ENCODE peak calls at places on chromosomes 1 and 21, in eight cellular contexts. L is HCT116, G is neural progenitor cell, D is OCI-LY7, C is PC-3, Z is SK-N-SH, X is GM23248, V is MM.1S. Q is an unnamed sample.

GRCh38 chr1:234603221-234604204 is 6.5 kb downstream of the IRF2BP2 start:
- DNase-seq in D (no peak), V (no peak), G (no peak), C (peak; percentile 22), L (no peak), X (peak; percentile 66), Z (no peak), Q (peak; percentile 46)

GRCh38 chr1:56435434-56436337 is 143.7 kb downstream of the PLPP3 start:
- DNase-seq in Z (no peak), D (no peak), L (no peak), V (no peak), G (peak; percentile 90), X (no peak), C (no peak), Q (no peak)

GRCh38 chr1:117613969-117614865 is 8.4 kb downstream of the TENT5C start:
- DNase-seq in G (no peak), Z (no peak), D (no peak), L (no peak), V (peak; percentile 46), X (no peak), C (no peak), Q (no peak)

GRCh38 chr21:17976139-17976538 is 157.0 kb upstream of the C21orf91 start:
- DNase-seq in D (no peak), Z (no peak), V (no peak), X (no peak), L (no peak), C (no peak), G (no peak), Q (no peak)

GRCh38 chr1:22920026-22920733 is 52.5 kb downstream of the LACTBL1 start:
- DNase-seq in Z (no peak), V (no peak), L (no peak), D (no peak), C (no peak), G (peak; percentile 26), X (no peak), Q (no peak)

GRCh38 chr1:153963850-153964331 is 554 bp upstream of the SLC39A1 start:
- DNase-seq in Z (no peak), X (peak; percentile 58), D (no peak), G (peak; percentile 85), C (peak; percentile 90), V (peak; percentile 34), L (peak; percentile 56), Q (peak; percentile 86)

GRCh38 chr1:192958871-192959270 is 100.3 kb downstream of the UCHL5 start:
- DNase-seq in X (peak; percentile 77), L (no peak), D (no peak), C (no peak), V (no peak), Z (no peak), G (no peak), Q (no peak)

GRCh38 chr1:218945050-218945449 is 228.6 kb upstream of the LYPLAL1 start:
- DNase-seq in Z (no peak), V (no peak), D (no peak), C (peak; percentile 93), X (peak; percentile 51), G (no peak), L (no peak), Q (no peak)

GRCh38 chr21:20661745-20662470 is 336.3 kb upstream of the NCAM2 start:
- DNase-seq in V (no peak), C (no peak), X (no peak), L (no peak), D (no peak), G (peak; percentile 84), Z (no peak), Q (no peak)

GRCh38 chr1:99438656-99439055 is 174.4 kb downstream of the PLPPR4 start:
- DNase-seq in V (no peak), Z (no peak), X (peak; percentile 9), L (no peak), C (peak; percentile 69), D (no peak), G (no peak), Q (no peak)

GRCh38 chr1:12527564-12527963 is 90.4 kb downstream of the DHRS3 start:
- DNase-seq in X (no peak), V (no peak), C (no peak), L (no peak), D (no peak), G (no peak), Z (no peak), Q (no peak)

GRCh38 chr1:25107643-25108010 is 124.7 kb downstream of the SYF2 start:
- DNase-seq in X (peak; percentile 63), D (no peak), V (no peak), Z (no peak), L (no peak), G (no peak), C (peak; percentile 13), Q (no peak)

GRCh38 chr1:171434717-171435346 is 50.5 kb upstream of the PRRC2C start:
- DNase-seq in X (peak; percentile 90), D (no peak), V (no peak), G (no peak), C (peak; percentile 92), L (no peak), Z (no peak), Q (peak; percentile 27)

GRCh38 chr1:171433451-171433850 is 51.9 kb upstream of the PRRC2C start:
- DNase-seq in Z (no peak), G (no peak), D (no peak), C (peak; percentile 96), V (no peak), X (peak; percentile 68), L (no peak), Q (no peak)

GRCh38 chr1:171441278-171441677 is 44.1 kb upstream of the PRRC2C start:
- DNase-seq in Z (no peak), D (no peak), X (peak; percentile 87), L (no peak), G (no peak), C (peak; percentile 99), V (no peak), Q (no peak)

GRCh38 chr1:171432473-171432872 is 52.9 kb upstream of the PRRC2C start:
- DNase-seq in C (no peak), Z (no peak), G (no peak), X (no peak), D (no peak), L (no peak), V (no peak), Q (no peak)

DNA sequence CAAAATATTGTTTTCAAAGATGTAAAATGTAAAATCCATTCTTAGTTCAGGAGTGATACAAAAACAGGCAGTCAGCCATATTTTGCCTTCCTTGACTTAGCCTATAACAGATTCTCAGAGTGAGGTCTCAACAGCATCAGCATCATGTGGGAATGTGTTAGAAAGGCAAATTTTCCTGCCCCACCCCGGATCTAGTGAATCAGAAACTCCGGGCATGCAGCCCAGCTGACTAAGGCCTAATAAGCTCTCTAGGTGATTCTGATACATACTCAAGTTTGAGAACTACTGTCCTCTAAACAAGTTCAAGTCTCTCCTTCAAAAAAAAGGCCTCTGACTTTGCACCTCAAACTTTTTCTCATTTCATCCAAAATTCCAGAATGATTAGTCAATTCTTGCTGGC is 46.9 kb upstream of the PRRC2C start:
- DNase-seq in D (no peak), G (no peak), X (peak; percentile 99), C (peak; percentile 100), V (no peak), Z (no peak), L (peak; percentile 81), Q (peak; percentile 42)
- H3K9me3 ChIP-seq in D (no peaks in the 10 kb centered on the region), G (no peaks in the 10 kb centered on the region), X (no peaks in the 10 kb centered on the region), C (no peaks in the 10 kb centered on the region), V (no peaks in the 10 kb centered on the region), Z (no peaks in the 10 kb centered on the region), L (no peaks in the 10 kb centered on the region), Q (no peaks in the 10 kb centered on the region)

DNA sequence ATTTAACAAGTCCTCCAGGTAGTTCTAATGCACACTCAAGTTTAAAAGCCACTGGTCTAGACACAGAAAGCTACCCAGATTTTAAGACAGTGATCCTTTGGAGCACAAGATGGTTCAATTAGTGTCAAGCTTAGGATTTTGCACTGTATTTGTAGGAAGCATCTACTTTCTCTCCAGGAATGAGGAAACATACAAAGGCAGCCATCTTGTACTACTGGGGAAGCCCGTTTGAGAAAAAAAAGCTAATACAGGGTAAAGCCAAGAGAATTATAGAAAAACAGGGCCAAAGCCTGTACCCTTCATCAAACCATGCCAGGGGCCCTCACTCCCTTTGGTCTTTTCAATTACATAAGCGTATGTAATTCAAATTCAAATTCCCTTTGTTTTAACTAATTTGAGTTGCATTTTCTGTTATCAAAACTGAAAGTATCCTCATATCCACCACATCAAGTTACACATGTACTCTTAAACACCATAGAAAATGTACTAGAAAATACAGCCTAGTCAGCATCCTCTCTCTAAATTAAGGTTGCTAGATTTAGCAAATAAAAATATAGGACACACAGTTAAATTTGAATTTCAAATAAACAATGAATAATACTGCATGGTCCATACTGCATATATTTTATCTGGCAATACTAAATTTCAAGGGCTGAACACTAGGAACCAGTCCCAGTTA is 17.4 kb downstream of the PIK3R3 start:
- DNase-seq in Z (no peak), C (no peak), G (no peak), D (no peak), L (no peak), V (peak; percentile 51), X (peak; percentile 23), Q (no peak)
- TF ChIP-seq EZH2phosphoT487 in Z (no peak), C (no peak), G (no peak), D (no peak), L (no peak), V (no peak), X (no peak), Q (no peak)

GRCh38 chr1:58035523-58035922 is 511.0 kb downstream of the OMA1 start:
- DNase-seq in V (no peak), X (peak; percentile 32), L (no peak), G (peak; percentile 64), Z (peak; percentile 28), D (no peak), C (no peak), Q (peak; percentile 42)

GRCh38 chr1:58033311-58033710 is 513.2 kb downstream of the OMA1 start:
- DNase-seq in X (no peak), D (no peak), V (no peak), L (no peak), Z (no peak), C (no peak), G (no peak), Q (no peak)

GRCh38 chr1:58032621-58033073 is 513.9 kb downstream of the OMA1 start:
- DNase-seq in Z (no peak), G (no peak), V (no peak), X (no peak), L (no peak), C (no peak), D (no peak), Q (no peak)

GRCh38 chr1:58031416-58031815 is 515.1 kb downstream of the OMA1 start:
- DNase-seq in V (no peak), X (no peak), G (no peak), Z (no peak), L (no peak), C (no peak), D (no peak), Q (no peak)
- H3K9me3 ChIP-seq in V (no peaks in the 10 kb centered on the region), X (no peaks in the 10 kb centered on the region), G (no peaks in the 10 kb centered on the region), Z (no peaks in the 10 kb centered on the region), L (no peaks in the 10 kb centered on the region), C (no peaks in the 10 kb centered on the region), D (no peaks in the 10 kb centered on the region), Q (no peaks in the 10 kb centered on the region)

DNA sequence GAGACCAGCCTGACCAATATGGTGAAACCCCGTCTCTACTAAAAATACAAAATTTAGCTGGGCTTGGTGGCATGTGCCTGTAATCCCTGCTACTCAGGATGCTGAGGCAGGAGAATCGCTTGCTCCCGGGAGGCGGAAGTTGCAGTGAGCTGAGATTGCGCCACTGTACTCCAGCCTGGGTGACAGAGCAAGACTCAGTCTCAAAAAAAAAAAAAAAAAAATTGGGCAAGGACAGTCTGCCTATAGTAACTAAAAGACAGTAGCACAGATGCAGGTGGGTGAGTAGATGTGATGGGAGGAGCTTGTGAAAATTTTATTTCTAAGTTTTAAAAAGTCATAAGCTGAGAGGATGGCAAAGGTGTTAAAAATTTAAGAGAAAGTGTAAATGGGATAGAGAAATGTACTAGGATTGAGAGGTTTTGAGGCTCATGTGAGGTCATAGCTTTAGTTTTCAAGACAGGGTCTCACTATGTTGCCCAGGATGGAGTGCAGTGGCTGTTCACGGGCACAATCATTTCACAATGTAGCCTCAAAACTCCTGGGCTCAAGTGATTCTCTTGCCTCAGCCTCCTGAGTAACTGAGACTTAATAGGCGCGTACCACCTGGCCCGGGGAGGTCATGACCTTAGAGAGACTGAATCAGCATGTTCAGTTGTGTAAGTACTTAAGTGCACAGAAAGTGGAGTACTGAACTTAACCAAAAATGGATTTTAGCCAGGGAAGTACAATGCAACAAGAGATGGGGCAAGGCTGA is 33.7 kb downstream of the PTP4A2 start:
- DNase-seq in G (no peak), L (no peak), Z (no peak), C (peak; percentile 14), V (no peak), D (no peak), X (no peak), Q (peak; percentile 20)
- TF ChIP-seq EZH2phosphoT487 in G (no peak), L (no peak), Z (no peak), C (no peak), V (no peak), D (no peak), X (no peak), Q (no peak)

Q was measured in hepatocyte.